ENCODE peak calls at places on chromosomes 12 and 14, in ten cellular contexts. One of them, this sample, is unnamed.
A peak's percentile ranks its signal among the peaks of the same experiment; 100 is the strongest.

GRCh38 chr12:7131502-7131866 is 1.3 kb downstream of the CLSTN3 start:
- DNase-seq in stimulated activated effector memory CD8-positive, alpha-beta T cell treated with anti-CD3 and anti-CD28 coated beads, Interleukin-12 subunit alpha, Interleukin-12 subunit beta, amount 100 ng/mL, for 72 hours: no peak
- DNase-seq in MCF 10A: no peak
- DNase-seq in esophagus squamous epithelium: no peak
- DNase-seq in astrocyte of the spinal cord: no peak
- DNase-seq in activated CD4-positive, alpha-beta T cell treated with anti-CD3 and anti-CD28 coated beads, Interleukin-2, amount 10 ng/mL, durations not matched to agents 7 days and 5 days: peak; percentile 64
- DNase-seq in stimulated activated CD4-positive, alpha-beta T cell treated with anti-CD3 and anti-CD28 coated beads, Interleukin-2, amount 100 ng/mL, for 24 hours: peak; percentile 26
- DNase-seq in left colon: no peak
- DNase-seq in NCI-H2029: no peak
- DNase-seq in heart left ventricle: no peak
- DNase-seq in this sample: no peak

GRCh38 chr12:3149505-3150307 is 72.5 kb downstream of the TSPAN9 start:
- DNase-seq in stimulated activated effector memory CD8-positive, alpha-beta T cell treated with anti-CD3 and anti-CD28 coated beads, Interleukin-12 subunit alpha, Interleukin-12 subunit beta, amount 100 ng/mL, for 72 hours: no peak
- DNase-seq in MCF 10A: no peak
- DNase-seq in esophagus squamous epithelium: no peak
- DNase-seq in astrocyte of the spinal cord: no peak
- DNase-seq in activated CD4-positive, alpha-beta T cell treated with anti-CD3 and anti-CD28 coated beads, Interleukin-2, amount 10 ng/mL, durations not matched to agents 7 days and 5 days: no peak
- DNase-seq in stimulated activated CD4-positive, alpha-beta T cell treated with anti-CD3 and anti-CD28 coated beads, Interleukin-2, amount 100 ng/mL, for 24 hours: no peak
- DNase-seq in left colon: no peak
- DNase-seq in NCI-H2029: no peak
- DNase-seq in heart left ventricle: no peak
- DNase-seq in this sample: no peak

GRCh38 chr14:71711619-71712018 is 220.6 kb upstream of the RGS6 start:
- DNase-seq in stimulated activated effector memory CD8-positive, alpha-beta T cell treated with anti-CD3 and anti-CD28 coated beads, Interleukin-12 subunit alpha, Interleukin-12 subunit beta, amount 100 ng/mL, for 72 hours: no peak
- DNase-seq in MCF 10A: peak; percentile 76
- DNase-seq in esophagus squamous epithelium: no peak
- DNase-seq in astrocyte of the spinal cord: peak; percentile 93
- DNase-seq in activated CD4-positive, alpha-beta T cell treated with anti-CD3 and anti-CD28 coated beads, Interleukin-2, amount 10 ng/mL, durations not matched to agents 7 days and 5 days: no peak
- DNase-seq in stimulated activated CD4-positive, alpha-beta T cell treated with anti-CD3 and anti-CD28 coated beads, Interleukin-2, amount 100 ng/mL, for 24 hours: no peak
- DNase-seq in left colon: no peak
- DNase-seq in NCI-H2029: no peak
- DNase-seq in heart left ventricle: no peak
- DNase-seq in this sample: no peak

GRCh38 chr12:10641735-10642500 is 28.5 kb upstream of the MAGOHB start:
- DNase-seq in stimulated activated effector memory CD8-positive, alpha-beta T cell treated with anti-CD3 and anti-CD28 coated beads, Interleukin-12 subunit alpha, Interleukin-12 subunit beta, amount 100 ng/mL, for 72 hours: no peak
- DNase-seq in MCF 10A: peak; percentile 20
- DNase-seq in esophagus squamous epithelium: no peak
- DNase-seq in astrocyte of the spinal cord: peak; percentile 38
- DNase-seq in activated CD4-positive, alpha-beta T cell treated with anti-CD3 and anti-CD28 coated beads, Interleukin-2, amount 10 ng/mL, durations not matched to agents 7 days and 5 days: no peak
- DNase-seq in stimulated activated CD4-positive, alpha-beta T cell treated with anti-CD3 and anti-CD28 coated beads, Interleukin-2, amount 100 ng/mL, for 24 hours: no peak
- DNase-seq in left colon: peak; percentile 67
- DNase-seq in NCI-H2029: no peak
- DNase-seq in heart left ventricle: no peak
- DNase-seq in this sample: no peak

GRCh38 chr12:122917508-122918227 is 21.7 kb upstream of the VPS37B start:
- DNase-seq in stimulated activated effector memory CD8-positive, alpha-beta T cell treated with anti-CD3 and anti-CD28 coated beads, Interleukin-12 subunit alpha, Interleukin-12 subunit beta, amount 100 ng/mL, for 72 hours: no peak
- DNase-seq in MCF 10A: peak; percentile 96
- DNase-seq in esophagus squamous epithelium: no peak
- DNase-seq in astrocyte of the spinal cord: peak; percentile 55
- DNase-seq in activated CD4-positive, alpha-beta T cell treated with anti-CD3 and anti-CD28 coated beads, Interleukin-2, amount 10 ng/mL, durations not matched to agents 7 days and 5 days: no peak
- DNase-seq in stimulated activated CD4-positive, alpha-beta T cell treated with anti-CD3 and anti-CD28 coated beads, Interleukin-2, amount 100 ng/mL, for 24 hours: no peak
- DNase-seq in left colon: peak; percentile 85
- DNase-seq in NCI-H2029: no peak
- DNase-seq in heart left ventricle: peak; percentile 61
- DNase-seq in this sample: peak; percentile 43

GRCh38 chr14:77580964-77581505 is 35.4 kb downstream of the SPTLC2 start:
- DNase-seq in stimulated activated effector memory CD8-positive, alpha-beta T cell treated with anti-CD3 and anti-CD28 coated beads, Interleukin-12 subunit alpha, Interleukin-12 subunit beta, amount 100 ng/mL, for 72 hours: no peak
- DNase-seq in MCF 10A: peak; percentile 49
- DNase-seq in esophagus squamous epithelium: no peak
- DNase-seq in astrocyte of the spinal cord: peak; percentile 89
- DNase-seq in activated CD4-positive, alpha-beta T cell treated with anti-CD3 and anti-CD28 coated beads, Interleukin-2, amount 10 ng/mL, durations not matched to agents 7 days and 5 days: no peak
- DNase-seq in stimulated activated CD4-positive, alpha-beta T cell treated with anti-CD3 and anti-CD28 coated beads, Interleukin-2, amount 100 ng/mL, for 24 hours: no peak
- DNase-seq in left colon: no peak
- DNase-seq in NCI-H2029: no peak
- DNase-seq in heart left ventricle: no peak
- DNase-seq in this sample: no peak

GRCh38 chr14:77495354-77495753 is 3.3 kb downstream of the ISM2 start:
- DNase-seq in stimulated activated effector memory CD8-positive, alpha-beta T cell treated with anti-CD3 and anti-CD28 coated beads, Interleukin-12 subunit alpha, Interleukin-12 subunit beta, amount 100 ng/mL, for 72 hours: no peak
- DNase-seq in MCF 10A: no peak
- DNase-seq in esophagus squamous epithelium: no peak
- DNase-seq in astrocyte of the spinal cord: no peak
- DNase-seq in activated CD4-positive, alpha-beta T cell treated with anti-CD3 and anti-CD28 coated beads, Interleukin-2, amount 10 ng/mL, durations not matched to agents 7 days and 5 days: no peak
- DNase-seq in stimulated activated CD4-positive, alpha-beta T cell treated with anti-CD3 and anti-CD28 coated beads, Interleukin-2, amount 100 ng/mL, for 24 hours: no peak
- DNase-seq in left colon: no peak
- DNase-seq in NCI-H2029: no peak
- DNase-seq in heart left ventricle: no peak
- DNase-seq in this sample: no peak

GRCh38 chr12:15496738-15497137 is 174.4 kb downstream of the PTPRO start:
- DNase-seq in stimulated activated effector memory CD8-positive, alpha-beta T cell treated with anti-CD3 and anti-CD28 coated beads, Interleukin-12 subunit alpha, Interleukin-12 subunit beta, amount 100 ng/mL, for 72 hours: no peak
- DNase-seq in MCF 10A: no peak
- DNase-seq in esophagus squamous epithelium: no peak
- DNase-seq in astrocyte of the spinal cord: no peak
- DNase-seq in activated CD4-positive, alpha-beta T cell treated with anti-CD3 and anti-CD28 coated beads, Interleukin-2, amount 10 ng/mL, durations not matched to agents 7 days and 5 days: no peak
- DNase-seq in stimulated activated CD4-positive, alpha-beta T cell treated with anti-CD3 and anti-CD28 coated beads, Interleukin-2, amount 100 ng/mL, for 24 hours: no peak
- DNase-seq in left colon: no peak
- DNase-seq in NCI-H2029: no peak
- DNase-seq in heart left ventricle: no peak
- DNase-seq in this sample: no peak

GRCh38 chr14:87494010-87494409 is 499.0 kb downstream of the GALC start:
- DNase-seq in stimulated activated effector memory CD8-positive, alpha-beta T cell treated with anti-CD3 and anti-CD28 coated beads, Interleukin-12 subunit alpha, Interleukin-12 subunit beta, amount 100 ng/mL, for 72 hours: no peak
- DNase-seq in MCF 10A: no peak
- DNase-seq in esophagus squamous epithelium: no peak
- DNase-seq in astrocyte of the spinal cord: no peak
- DNase-seq in activated CD4-positive, alpha-beta T cell treated with anti-CD3 and anti-CD28 coated beads, Interleukin-2, amount 10 ng/mL, durations not matched to agents 7 days and 5 days: no peak
- DNase-seq in stimulated activated CD4-positive, alpha-beta T cell treated with anti-CD3 and anti-CD28 coated beads, Interleukin-2, amount 100 ng/mL, for 24 hours: no peak
- DNase-seq in left colon: no peak
- DNase-seq in NCI-H2029: no peak
- DNase-seq in heart left ventricle: no peak
- DNase-seq in this sample: no peak

GRCh38 chr14:60102389-60102788 is 10.7 kb downstream of the PCNX4 start:
- DNase-seq in stimulated activated effector memory CD8-positive, alpha-beta T cell treated with anti-CD3 and anti-CD28 coated beads, Interleukin-12 subunit alpha, Interleukin-12 subunit beta, amount 100 ng/mL, for 72 hours: no peak
- DNase-seq in MCF 10A: peak; percentile 45
- DNase-seq in esophagus squamous epithelium: no peak
- DNase-seq in astrocyte of the spinal cord: peak; percentile 83
- DNase-seq in activated CD4-positive, alpha-beta T cell treated with anti-CD3 and anti-CD28 coated beads, Interleukin-2, amount 10 ng/mL, durations not matched to agents 7 days and 5 days: no peak
- DNase-seq in stimulated activated CD4-positive, alpha-beta T cell treated with anti-CD3 and anti-CD28 coated beads, Interleukin-2, amount 100 ng/mL, for 24 hours: no peak
- DNase-seq in left colon: no peak
- DNase-seq in NCI-H2029: no peak
- DNase-seq in heart left ventricle: no peak
- DNase-seq in this sample: no peak